ENCODE peak calls at places on chromosomes 1 and 21, in nine cellular contexts. Z, V, M, U, L, X, T, N and S are unnamed samples.

GRCh38 chr1:151710187-151710586 is 6.4 kb downstream of the CELF3 start:
- DNase-seq in Z (peak; percentile 62), V (peak; percentile 42), M (peak; percentile 94), U (no peak), L (peak; percentile 58), X (peak; percentile 45), T (peak; percentile 40), N (peak; percentile 5), S (peak; percentile 55)

GRCh38 chr1:116322752-116323405 is 50.2 kb upstream of the ATP1A1 start:
- DNase-seq in Z (no peak), V (no peak), M (no peak), U (no peak), L (no peak), X (no peak), T (no peak), N (no peak), S (no peak)

GRCh38 chr1:8839990-8840389 is 22.6 kb upstream of the RERE start:
- DNase-seq in Z (no peak), V (no peak), M (no peak), U (no peak), L (no peak), X (no peak), T (no peak), N (no peak), S (no peak)

GRCh38 chr1:67735806-67736627 is 51.0 kb downstream of the GADD45A start:
- DNase-seq in Z (peak; percentile 56), V (peak; percentile 98), M (peak; percentile 58), U (peak; percentile 36), L (peak; percentile 98), X (peak; percentile 13), T (peak; percentile 93), N (peak; percentile 93), S (peak; percentile 96)

GRCh38 chr1:19825298-19825697 is 10.2 kb upstream of the RNF186 start:
- DNase-seq in Z (no peak), V (no peak), M (no peak), U (no peak), L (no peak), X (no peak), T (no peak), N (no peak), S (no peak)

GRCh38 chr1:74835046-74835445 is 102.1 kb downstream of the TYW3 start:
- DNase-seq in Z (no peak), V (peak; percentile 76), M (no peak), U (no peak), L (peak; percentile 85), X (no peak), T (no peak), N (no peak), S (peak; percentile 85)

GRCh38 chr1:100995196-100995983 is 30.2 kb downstream of the DPH5 start:
- DNase-seq in Z (no peak), V (no peak), M (no peak), U (no peak), L (no peak), X (no peak), T (no peak), N (peak; percentile 2), S (peak; percentile 44)

GRCh38 chr1:1598720-1599029 is 1.3 kb downstream of the FNDC10 start:
- DNase-seq in Z (no peak), V (no peak), M (no peak), U (no peak), L (no peak), X (no peak), T (no peak), N (no peak), S (no peak)

GRCh38 chr1:6080469-6080868 is 34.8 kb downstream of the KCNAB2 start:
- DNase-seq in Z (no peak), V (no peak), M (peak; percentile 76), U (no peak), L (no peak), X (no peak), T (no peak), N (no peak), S (no peak)

GRCh38 chr1:164272156-164272555 is 286.8 kb upstream of the PBX1 start:
- DNase-seq in Z (no peak), V (no peak), M (no peak), U (no peak), L (no peak), X (no peak), T (no peak), N (no peak), S (no peak)

GRCh38 chr21:39124852-39125251 is 58.4 kb downstream of the PSMG1 start:
- DNase-seq in Z (no peak), V (no peak), M (no peak), U (no peak), L (no peak), X (no peak), T (no peak), N (no peak), S (no peak)

GRCh38 chr1:159132271-159132881 is 39.0 kb upstream of the CADM3 start:
- DNase-seq in Z (peak; percentile 84), V (peak; percentile 42), M (peak; percentile 56), U (peak; percentile 59), L (peak; percentile 59), X (peak; percentile 69), T (peak; percentile 54), N (peak; percentile 62), S (peak; percentile 56)

GRCh38 chr1:65386452-65386851 is 34.0 kb upstream of the LEPR start:
- DNase-seq in Z (no peak), V (no peak), M (no peak), U (no peak), L (no peak), X (no peak), T (no peak), N (no peak), S (no peak)

GRCh38 chr1:21868482-21868881 is 56.4 kb downstream of the LDLRAD2 start:
- DNase-seq in Z (no peak), V (no peak), M (no peak), U (no peak), L (no peak), X (no peak), T (no peak), N (no peak), S (no peak)

GRCh38 chr1:235864965-235865525 is 1.7 kb downstream of the LYST start:
- DNase-seq in Z (no peak), V (no peak), M (no peak), U (no peak), L (peak; percentile 16), X (no peak), T (peak; percentile 15), N (no peak), S (no peak)

GRCh38 chr1:100793661-100794060 is 74.1 kb downstream of the VCAM1 start:
- DNase-seq in Z (no peak), V (peak; percentile 10), M (no peak), U (no peak), L (no peak), X (no peak), T (no peak), N (no peak), S (no peak)